ENCODE peak calls at places on chromosomes 2 and 18, in four cellular contexts. One of them, this sample, is unnamed.

GRCh38 chr2:168525741-168526140 is 69.7 kb downstream of the CERS6 start:
- DNase-seq in CD8-positive, alpha-beta T cell: no peak
- DNase-seq in GM13977: no peak
- DNase-seq in OCI-LY7: no peak
- DNase-seq in this sample: no peak

GRCh38 chr2:75276093-75277055 is 77.1 kb upstream of the TACR1 start:
- DNase-seq in CD8-positive, alpha-beta T cell: no peak
- DNase-seq in GM13977: no peak
- DNase-seq in OCI-LY7: no peak
- DNase-seq in this sample: no peak

GRCh38 chr2:149038442-149039212 is at the start of gene LYPD6B:
- DNase-seq in CD8-positive, alpha-beta T cell: no peak
- DNase-seq in GM13977: peak
- DNase-seq in OCI-LY7: no peak
- DNase-seq in this sample: peak

GRCh38 chr2:215711484-215712034 is 275.7 kb upstream of the FN1 start:
- DNase-seq in CD8-positive, alpha-beta T cell: no peak
- DNase-seq in GM13977: no peak
- DNase-seq in OCI-LY7: no peak
- DNase-seq in this sample: no peak

GRCh38 chr2:195251221-195251620 is 405.8 kb upstream of the SLC39A10 start:
- DNase-seq in CD8-positive, alpha-beta T cell: no peak
- DNase-seq in GM13977: no peak
- DNase-seq in OCI-LY7: no peak
- DNase-seq in this sample: no peak

GRCh38 chr2:219388127-219388844 is 574 bp upstream of the DNPEP start:
- DNase-seq in CD8-positive, alpha-beta T cell: peak
- DNase-seq in GM13977: peak
- DNase-seq in OCI-LY7: peak
- DNase-seq in this sample: peak

GRCh38 chr18:9787716-9788115 is 79.6 kb downstream of the RAB31 start:
- DNase-seq in CD8-positive, alpha-beta T cell: no peak
- DNase-seq in GM13977: no peak
- DNase-seq in OCI-LY7: no peak
- DNase-seq in this sample: no peak

GRCh38 chr2:85185431-85185940 is 52.3 kb downstream of the TCF7L1 start:
- DNase-seq in CD8-positive, alpha-beta T cell: no peak
- DNase-seq in GM13977: no peak
- DNase-seq in OCI-LY7: no peak
- DNase-seq in this sample: no peak

GRCh38 chr2:113219889-113220641 is 46.3 kb downstream of the PSD4 start:
- DNase-seq in CD8-positive, alpha-beta T cell: no peak
- DNase-seq in GM13977: no peak
- DNase-seq in OCI-LY7: no peak
- DNase-seq in this sample: no peak

GRCh38 chr2:161625314-161625919 is 1.2 kb downstream of the SLC4A10 start:
- DNase-seq in CD8-positive, alpha-beta T cell: no peak
- DNase-seq in GM13977: no peak
- DNase-seq in OCI-LY7: no peak
- DNase-seq in this sample: no peak

GRCh38 chr18:4335386-4335785 is 119.7 kb downstream of the DLGAP1 start:
- DNase-seq in CD8-positive, alpha-beta T cell: no peak
- DNase-seq in GM13977: no peak
- DNase-seq in OCI-LY7: no peak
- DNase-seq in this sample: no peak

GRCh38 chr18:50981381-50981780 is 13.5 kb downstream of the ELAC1 start:
- DNase-seq in CD8-positive, alpha-beta T cell: no peak
- DNase-seq in GM13977: no peak
- DNase-seq in OCI-LY7: no peak
- DNase-seq in this sample: no peak

GRCh38 chr18:50987261-50987660 is 19.4 kb downstream of the ELAC1 start:
- DNase-seq in CD8-positive, alpha-beta T cell: no peak
- DNase-seq in GM13977: no peak
- DNase-seq in OCI-LY7: no peak
- DNase-seq in this sample: no peak

GRCh38 chr18:50982086-50982801 is 14.4 kb downstream of the ELAC1 start:
- DNase-seq in CD8-positive, alpha-beta T cell: no peak
- DNase-seq in GM13977: no peak
- DNase-seq in OCI-LY7: no peak
- DNase-seq in this sample: no peak

GRCh38 chr18:50986360-50987087 is 18.7 kb downstream of the ELAC1 start:
- DNase-seq in CD8-positive, alpha-beta T cell: no peak
- DNase-seq in GM13977: no peak
- DNase-seq in OCI-LY7: no peak
- DNase-seq in this sample: no peak

DNA sequence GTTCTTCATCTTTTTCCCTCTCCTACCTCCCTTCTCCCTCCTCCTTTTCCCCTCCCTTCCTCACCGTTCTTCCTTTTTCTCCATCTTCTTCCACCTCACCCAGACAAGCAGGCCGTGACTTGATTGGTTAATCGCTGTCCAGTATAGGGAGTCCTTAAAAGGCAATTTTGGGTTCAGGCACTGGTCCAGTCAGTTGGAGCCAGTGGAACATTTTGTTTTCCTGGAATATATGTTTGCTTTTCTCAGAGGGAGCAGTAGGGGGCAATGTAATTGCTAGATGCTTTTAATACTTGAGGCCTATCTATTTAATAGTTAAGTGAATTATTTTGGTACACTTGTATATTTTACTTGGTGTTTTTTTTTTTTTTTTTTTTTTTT is 15.0 kb downstream of the ELAC1 start:
- DNase-seq in CD8-positive, alpha-beta T cell: no peak
- DNase-seq in GM13977: no peak
- DNase-seq in OCI-LY7: no peak
- DNase-seq in this sample: no peak
- TF ChIP-seq CTCF in CD8-positive, alpha-beta T cell: no peak
- TF ChIP-seq CTCF in GM13977: peak
- TF ChIP-seq CTCF in OCI-LY7: peak
- TF ChIP-seq CTCF in this sample: no peak

GRCh38 chr2:11543337-11544216 is 9.7 kb downstream of the GREB1 start:
- DNase-seq in CD8-positive, alpha-beta T cell: no peak
- DNase-seq in GM13977: no peak
- DNase-seq in OCI-LY7: no peak
- DNase-seq in this sample: no peak
- TF ChIP-seq CTCF in CD8-positive, alpha-beta T cell: no peak
- TF ChIP-seq CTCF in GM13977: no peak
- TF ChIP-seq CTCF in OCI-LY7: no peak
- TF ChIP-seq CTCF in this sample: no peak

GRCh38 chr2:14255135-14255820 is 377.2 kb upstream of the LRATD1 start:
- DNase-seq in CD8-positive, alpha-beta T cell: no peak
- DNase-seq in GM13977: no peak
- DNase-seq in OCI-LY7: no peak
- DNase-seq in this sample: no peak
- TF ChIP-seq CTCF in CD8-positive, alpha-beta T cell: no peak
- TF ChIP-seq CTCF in GM13977: no peak
- TF ChIP-seq CTCF in OCI-LY7: no peak
- TF ChIP-seq CTCF in this sample: no peak

GRCh38 chr18:70636991-70637390 is 348.1 kb downstream of the SOCS6 start:
- DNase-seq in CD8-positive, alpha-beta T cell: no peak
- DNase-seq in GM13977: no peak
- DNase-seq in OCI-LY7: no peak
- DNase-seq in this sample: no peak
- TF ChIP-seq CTCF in CD8-positive, alpha-beta T cell: no peak
- TF ChIP-seq CTCF in GM13977: no peak
- TF ChIP-seq CTCF in OCI-LY7: no peak
- TF ChIP-seq CTCF in this sample: no peak

DNA sequence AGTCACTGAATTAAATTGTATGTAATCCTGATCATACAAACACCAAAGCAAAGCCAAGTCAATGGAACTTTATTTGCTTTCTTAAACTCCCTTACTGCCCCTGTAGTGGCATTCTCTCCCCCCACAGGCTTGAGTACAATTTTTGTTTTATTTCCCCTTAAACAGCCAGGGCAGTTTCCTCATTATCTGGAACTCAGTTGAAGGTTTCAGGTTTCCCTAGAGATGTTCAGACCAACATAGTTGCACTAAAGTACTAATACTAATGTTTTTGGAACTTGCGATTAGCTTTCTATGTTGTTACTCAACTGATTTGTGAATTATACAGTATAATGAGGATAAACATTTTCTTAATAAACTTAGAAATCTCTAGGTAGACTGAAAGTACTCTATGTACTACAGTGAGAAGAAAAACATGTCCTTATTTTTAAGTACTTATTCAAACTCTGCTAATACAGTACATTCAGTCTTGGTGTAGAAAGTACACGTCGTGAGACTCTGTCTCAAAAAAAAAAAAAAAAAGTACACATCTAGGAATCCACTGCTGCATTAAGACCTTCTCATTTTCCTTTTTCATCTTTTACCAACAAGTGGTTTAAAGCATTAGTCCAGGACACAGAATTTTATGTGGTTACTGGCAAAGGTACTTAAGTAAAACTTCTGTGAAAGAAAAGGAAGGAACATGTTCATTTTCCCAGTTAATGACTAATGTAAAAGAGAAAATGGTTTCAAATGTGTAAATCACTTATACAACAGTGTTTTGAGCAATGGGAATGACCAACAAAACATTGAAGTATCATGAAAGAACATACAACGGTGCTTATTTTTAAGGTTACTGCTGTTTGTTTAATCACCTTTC is 209.5 kb upstream of the SMAD7 start:
- DNase-seq in CD8-positive, alpha-beta T cell: no peak
- DNase-seq in GM13977: no peak
- DNase-seq in OCI-LY7: no peak
- DNase-seq in this sample: no peak
- TF ChIP-seq CTCF in CD8-positive, alpha-beta T cell: no peak
- TF ChIP-seq CTCF in GM13977: no peak
- TF ChIP-seq CTCF in OCI-LY7: no peak
- TF ChIP-seq CTCF in this sample: no peak

DNA sequence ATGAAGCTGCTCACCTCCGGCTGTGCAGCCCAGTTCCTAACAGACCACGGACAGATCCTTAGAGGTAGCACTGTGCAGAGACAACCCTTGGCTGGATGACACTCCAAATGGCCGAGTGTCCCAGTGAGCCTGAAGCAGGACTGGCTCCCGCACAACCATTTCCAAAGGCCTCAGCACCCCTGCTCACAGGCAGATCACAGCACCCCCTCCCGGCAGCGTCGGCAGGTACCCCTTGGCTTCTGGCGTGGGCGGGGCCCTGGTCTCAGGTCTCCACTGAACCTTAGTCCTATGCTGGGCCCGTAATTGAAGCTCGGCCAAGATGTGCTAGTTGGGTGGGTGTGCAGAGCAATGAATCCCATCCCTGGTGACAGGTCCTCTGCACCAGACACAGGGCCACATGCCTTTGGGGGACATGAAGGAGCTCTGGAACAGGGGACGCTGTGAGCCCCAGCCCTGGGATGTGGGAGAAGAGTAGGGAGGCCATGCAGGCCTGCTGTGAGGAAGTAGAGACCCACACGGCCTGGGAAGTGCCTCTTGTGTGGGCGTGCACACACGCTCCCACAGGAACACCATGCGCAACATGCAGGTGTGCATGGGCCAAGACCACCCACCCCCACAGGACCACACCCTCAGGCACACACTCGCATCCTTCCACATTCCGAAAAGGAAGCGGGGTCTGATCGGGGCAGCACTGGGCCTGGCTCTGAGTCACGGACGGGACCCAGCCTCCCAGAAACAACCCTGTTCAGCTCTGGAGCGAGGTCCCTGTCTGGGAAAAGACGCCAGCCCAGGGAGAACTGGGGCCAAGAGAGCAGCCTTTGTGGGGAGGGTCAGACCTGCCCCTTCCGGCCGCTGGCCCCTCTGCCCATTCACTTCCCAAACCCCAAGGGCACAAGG is 2.8 kb downstream of the DUSP2 start:
- DNase-seq in CD8-positive, alpha-beta T cell: no peak
- DNase-seq in GM13977: peak
- DNase-seq in OCI-LY7: peak
- DNase-seq in this sample: peak
- TF ChIP-seq CTCF in CD8-positive, alpha-beta T cell: peak
- TF ChIP-seq CTCF in GM13977: peak
- TF ChIP-seq CTCF in OCI-LY7: peak
- TF ChIP-seq CTCF in this sample: peak

GRCh38 chr2:30802611-30803010 is 4.6 kb downstream of the CAPN13 start:
- DNase-seq in CD8-positive, alpha-beta T cell: no peak
- DNase-seq in GM13977: no peak
- DNase-seq in OCI-LY7: no peak
- DNase-seq in this sample: no peak

GRCh38 chr2:30808695-30809094 is 1.4 kb upstream of the CAPN13 start:
- DNase-seq in CD8-positive, alpha-beta T cell: no peak
- DNase-seq in GM13977: no peak
- DNase-seq in OCI-LY7: no peak
- DNase-seq in this sample: no peak

GRCh38 chr2:30803281-30803680 is 4.0 kb downstream of the CAPN13 start:
- DNase-seq in CD8-positive, alpha-beta T cell: no peak
- DNase-seq in GM13977: no peak
- DNase-seq in OCI-LY7: no peak
- DNase-seq in this sample: no peak

GRCh38 chr2:30809938-30810337 is 2.7 kb upstream of the CAPN13 start:
- DNase-seq in CD8-positive, alpha-beta T cell: no peak
- DNase-seq in GM13977: no peak
- DNase-seq in OCI-LY7: no peak
- DNase-seq in this sample: no peak

DNA sequence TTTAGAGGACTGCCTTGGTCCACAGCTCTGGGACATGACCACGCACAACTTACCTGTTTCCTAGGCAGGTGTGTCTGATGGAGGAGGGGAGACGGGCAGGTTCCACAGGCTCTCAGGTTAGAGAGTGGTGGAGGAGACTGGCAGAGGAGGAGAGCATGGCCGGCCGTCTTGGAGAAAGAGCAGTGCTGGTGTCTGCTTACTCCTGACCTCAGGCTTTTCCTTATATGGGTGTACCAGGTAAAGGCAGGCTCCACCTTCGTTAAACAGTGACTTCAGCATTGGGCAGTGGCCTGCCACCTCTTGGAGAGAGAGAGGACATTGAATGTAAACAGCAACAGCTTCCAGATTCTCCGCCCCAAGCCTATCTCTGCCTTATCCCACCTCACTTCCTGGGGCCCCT is at the start of gene CAPN13:
- DNase-seq in CD8-positive, alpha-beta T cell: no peak
- DNase-seq in GM13977: no peak
- DNase-seq in OCI-LY7: no peak
- DNase-seq in this sample: no peak
- TF ChIP-seq CTCF in CD8-positive, alpha-beta T cell: no peak
- TF ChIP-seq CTCF in GM13977: no peak
- TF ChIP-seq CTCF in OCI-LY7: no peak
- TF ChIP-seq CTCF in this sample: no peak

GRCh38 chr2:72576861-72577260 is 249.0 kb downstream of the EXOC6B start:
- DNase-seq in CD8-positive, alpha-beta T cell: no peak
- DNase-seq in GM13977: no peak
- DNase-seq in OCI-LY7: no peak
- DNase-seq in this sample: no peak
- TF ChIP-seq CTCF in CD8-positive, alpha-beta T cell: no peak
- TF ChIP-seq CTCF in GM13977: no peak
- TF ChIP-seq CTCF in OCI-LY7: no peak
- TF ChIP-seq CTCF in this sample: no peak